ENCODE peak calls at places on chromosome 22, in nine cellular contexts. One of them, this sample, is unnamed.

GRCh38 chr22:41425704-41426365 is 20.8 kb downstream of the TOB2 start:
- DNase-seq in stimulated activated naive CD8-positive, alpha-beta T cell treated with anti-CD3 and anti-CD28 coated beads, Interleukin-15, Interleukin-2, amounts not matched to agents 100 U/mL and 50 U/mL, for 24 hours: peak; percentile 30
- DNase-seq in HTR-8/SVneo: no peak
- DNase-seq in amniotic epithelial cell: no peak
- DNase-seq in K562: no peak
- DNase-seq in activated naive CD4-positive, alpha-beta T cell: no peak
- DNase-seq in ACHN: no peak
- DNase-seq in pulmonary artery endothelial cell: no peak
- DNase-seq in right lobe of liver: no peak
- DNase-seq in this sample: no peak

GRCh38 chr22:46845281-46846153 is 83.1 kb downstream of the TBC1D22A start:
- DNase-seq in HTR-8/SVneo: no peak
- DNase-seq in stimulated activated naive CD8-positive, alpha-beta T cell treated with anti-CD3 and anti-CD28 coated beads, Interleukin-15, Interleukin-2, amounts not matched to agents 100 U/mL and 50 U/mL, for 24 hours: no peak
- DNase-seq in pulmonary artery endothelial cell: peak; percentile 15
- DNase-seq in ACHN: no peak
- DNase-seq in activated naive CD4-positive, alpha-beta T cell: no peak
- DNase-seq in amniotic epithelial cell: peak; percentile 72
- DNase-seq in K562: no peak
- DNase-seq in right lobe of liver: no peak
- DNase-seq in this sample: no peak

GRCh38 chr22:23119492-23120414 is 22.0 kb downstream of the RSPH14 start:
- DNase-seq in stimulated activated naive CD8-positive, alpha-beta T cell treated with anti-CD3 and anti-CD28 coated beads, Interleukin-15, Interleukin-2, amounts not matched to agents 100 U/mL and 50 U/mL, for 24 hours: peak; percentile 61
- DNase-seq in right lobe of liver: no peak
- DNase-seq in amniotic epithelial cell: no peak
- DNase-seq in pulmonary artery endothelial cell: no peak
- DNase-seq in K562: peak; percentile 66
- DNase-seq in ACHN: no peak
- DNase-seq in HTR-8/SVneo: no peak
- DNase-seq in activated naive CD4-positive, alpha-beta T cell: peak; percentile 16
- DNase-seq in this sample: no peak

GRCh38 chr22:35749808-35750207 is 32.1 kb downstream of the APOL5 start:
- DNase-seq in HTR-8/SVneo: no peak
- DNase-seq in right lobe of liver: no peak
- DNase-seq in stimulated activated naive CD8-positive, alpha-beta T cell treated with anti-CD3 and anti-CD28 coated beads, Interleukin-15, Interleukin-2, amounts not matched to agents 100 U/mL and 50 U/mL, for 24 hours: peak; percentile 10
- DNase-seq in ACHN: peak; percentile 92
- DNase-seq in amniotic epithelial cell: no peak
- DNase-seq in K562: no peak
- DNase-seq in activated naive CD4-positive, alpha-beta T cell: no peak
- DNase-seq in pulmonary artery endothelial cell: no peak
- DNase-seq in this sample: no peak

GRCh38 chr22:22692707-22693530 is 48.5 kb downstream of the GGTLC2 start:
- DNase-seq in right lobe of liver: peak; percentile 76
- DNase-seq in stimulated activated naive CD8-positive, alpha-beta T cell treated with anti-CD3 and anti-CD28 coated beads, Interleukin-15, Interleukin-2, amounts not matched to agents 100 U/mL and 50 U/mL, for 24 hours: peak; percentile 71
- DNase-seq in amniotic epithelial cell: peak; percentile 25
- DNase-seq in ACHN: peak; percentile 88
- DNase-seq in pulmonary artery endothelial cell: peak; percentile 13
- DNase-seq in K562: peak; percentile 100
- DNase-seq in HTR-8/SVneo: no peak
- DNase-seq in activated naive CD4-positive, alpha-beta T cell: peak; percentile 49
- DNase-seq in this sample: no peak

GRCh38 chr22:50044485-50045143 is 13.5 kb downstream of the TTLL8 start:
- DNase-seq in K562: no peak
- DNase-seq in right lobe of liver: no peak
- DNase-seq in activated naive CD4-positive, alpha-beta T cell: no peak
- DNase-seq in HTR-8/SVneo: no peak
- DNase-seq in amniotic epithelial cell: no peak
- DNase-seq in ACHN: no peak
- DNase-seq in stimulated activated naive CD8-positive, alpha-beta T cell treated with anti-CD3 and anti-CD28 coated beads, Interleukin-15, Interleukin-2, amounts not matched to agents 100 U/mL and 50 U/mL, for 24 hours: no peak
- DNase-seq in pulmonary artery endothelial cell: no peak
- DNase-seq in this sample: no peak

GRCh38 chr22:46056169-46057041 is 79.4 kb upstream of the WNT7B start:
- DNase-seq in HTR-8/SVneo: no peak
- DNase-seq in ACHN: no peak
- DNase-seq in pulmonary artery endothelial cell: no peak
- DNase-seq in amniotic epithelial cell: no peak
- DNase-seq in activated naive CD4-positive, alpha-beta T cell: no peak
- DNase-seq in right lobe of liver: peak; percentile 51
- DNase-seq in stimulated activated naive CD8-positive, alpha-beta T cell treated with anti-CD3 and anti-CD28 coated beads, Interleukin-15, Interleukin-2, amounts not matched to agents 100 U/mL and 50 U/mL, for 24 hours: no peak
- DNase-seq in K562: no peak
- DNase-seq in this sample: no peak

GRCh38 chr22:34001701-34002466 is 81.6 kb upstream of the LARGE1 start:
- DNase-seq in right lobe of liver: peak; percentile 65
- DNase-seq in stimulated activated naive CD8-positive, alpha-beta T cell treated with anti-CD3 and anti-CD28 coated beads, Interleukin-15, Interleukin-2, amounts not matched to agents 100 U/mL and 50 U/mL, for 24 hours: no peak
- DNase-seq in activated naive CD4-positive, alpha-beta T cell: no peak
- DNase-seq in amniotic epithelial cell: no peak
- DNase-seq in HTR-8/SVneo: no peak
- DNase-seq in ACHN: no peak
- DNase-seq in pulmonary artery endothelial cell: no peak
- DNase-seq in K562: no peak
- DNase-seq in this sample: peak; percentile 54

GRCh38 chr22:43151251-43152000 is at the start of gene TSPO:
- DNase-seq in ACHN: peak; percentile 48
- DNase-seq in HTR-8/SVneo: peak; percentile 72
- DNase-seq in K562: peak; percentile 84
- DNase-seq in amniotic epithelial cell: no peak
- DNase-seq in stimulated activated naive CD8-positive, alpha-beta T cell treated with anti-CD3 and anti-CD28 coated beads, Interleukin-15, Interleukin-2, amounts not matched to agents 100 U/mL and 50 U/mL, for 24 hours: peak; percentile 75
- DNase-seq in right lobe of liver: peak; percentile 86
- DNase-seq in pulmonary artery endothelial cell: no peak
- DNase-seq in activated naive CD4-positive, alpha-beta T cell: peak; percentile 26
- DNase-seq in this sample: no peak

GRCh38 chr22:17161991-17162390 is 2.9 kb upstream of the HDHD5 start:
- DNase-seq in stimulated activated naive CD8-positive, alpha-beta T cell treated with anti-CD3 and anti-CD28 coated beads, Interleukin-15, Interleukin-2, amounts not matched to agents 100 U/mL and 50 U/mL, for 24 hours: no peak
- DNase-seq in ACHN: no peak
- DNase-seq in HTR-8/SVneo: no peak
- DNase-seq in pulmonary artery endothelial cell: no peak
- DNase-seq in K562: no peak
- DNase-seq in amniotic epithelial cell: no peak
- DNase-seq in activated naive CD4-positive, alpha-beta T cell: no peak
- DNase-seq in right lobe of liver: no peak
- DNase-seq in this sample: no peak

GRCh38 chr22:40276877-40277823 is 69.2 kb upstream of the ADSL start:
- DNase-seq in HTR-8/SVneo: no peak
- DNase-seq in K562: no peak
- DNase-seq in stimulated activated naive CD8-positive, alpha-beta T cell treated with anti-CD3 and anti-CD28 coated beads, Interleukin-15, Interleukin-2, amounts not matched to agents 100 U/mL and 50 U/mL, for 24 hours: no peak
- DNase-seq in activated naive CD4-positive, alpha-beta T cell: no peak
- DNase-seq in pulmonary artery endothelial cell: peak; percentile 15
- DNase-seq in amniotic epithelial cell: peak; percentile 53
- DNase-seq in ACHN: no peak
- DNase-seq in right lobe of liver: no peak
- DNase-seq in this sample: no peak

GRCh38 chr22:49298834-49299750 is 528.6 kb downstream of the BRD1 start:
- DNase-seq in ACHN: no peak
- DNase-seq in right lobe of liver: no peak
- DNase-seq in stimulated activated naive CD8-positive, alpha-beta T cell treated with anti-CD3 and anti-CD28 coated beads, Interleukin-15, Interleukin-2, amounts not matched to agents 100 U/mL and 50 U/mL, for 24 hours: no peak
- DNase-seq in K562: no peak
- DNase-seq in HTR-8/SVneo: no peak
- DNase-seq in pulmonary artery endothelial cell: no peak
- DNase-seq in activated naive CD4-positive, alpha-beta T cell: no peak
- DNase-seq in amniotic epithelial cell: no peak
- DNase-seq in this sample: no peak

GRCh38 chr22:46653596-46653995 is 33.4 kb downstream of the GRAMD4 start:
- DNase-seq in pulmonary artery endothelial cell: no peak
- DNase-seq in activated naive CD4-positive, alpha-beta T cell: no peak
- DNase-seq in stimulated activated naive CD8-positive, alpha-beta T cell treated with anti-CD3 and anti-CD28 coated beads, Interleukin-15, Interleukin-2, amounts not matched to agents 100 U/mL and 50 U/mL, for 24 hours: peak; percentile 78
- DNase-seq in HTR-8/SVneo: no peak
- DNase-seq in ACHN: no peak
- DNase-seq in K562: no peak
- DNase-seq in right lobe of liver: no peak
- DNase-seq in amniotic epithelial cell: no peak
- DNase-seq in this sample: no peak

GRCh38 chr22:39856588-39856987 is 37.0 kb downstream of the ENTHD1 start:
- DNase-seq in K562: no peak
- DNase-seq in pulmonary artery endothelial cell: no peak
- DNase-seq in ACHN: no peak
- DNase-seq in HTR-8/SVneo: no peak
- DNase-seq in amniotic epithelial cell: no peak
- DNase-seq in activated naive CD4-positive, alpha-beta T cell: no peak
- DNase-seq in stimulated activated naive CD8-positive, alpha-beta T cell treated with anti-CD3 and anti-CD28 coated beads, Interleukin-15, Interleukin-2, amounts not matched to agents 100 U/mL and 50 U/mL, for 24 hours: no peak
- DNase-seq in right lobe of liver: no peak
- DNase-seq in this sample: no peak

GRCh38 chr22:17098379-17098819 is 13.6 kb downstream of the IL17RA start:
- DNase-seq in HTR-8/SVneo: no peak
- DNase-seq in right lobe of liver: no peak
- DNase-seq in stimulated activated naive CD8-positive, alpha-beta T cell treated with anti-CD3 and anti-CD28 coated beads, Interleukin-15, Interleukin-2, amounts not matched to agents 100 U/mL and 50 U/mL, for 24 hours: peak; percentile 29
- DNase-seq in amniotic epithelial cell: peak; percentile 48
- DNase-seq in ACHN: no peak
- DNase-seq in activated naive CD4-positive, alpha-beta T cell: no peak
- DNase-seq in pulmonary artery endothelial cell: no peak
- DNase-seq in K562: no peak
- DNase-seq in this sample: no peak

GRCh38 chr22:38213319-38214247 is 11.8 kb downstream of the MAFF start:
- DNase-seq in stimulated activated naive CD8-positive, alpha-beta T cell treated with anti-CD3 and anti-CD28 coated beads, Interleukin-15, Interleukin-2, amounts not matched to agents 100 U/mL and 50 U/mL, for 24 hours: no peak
- DNase-seq in HTR-8/SVneo: no peak
- DNase-seq in pulmonary artery endothelial cell: no peak
- DNase-seq in K562: no peak
- DNase-seq in right lobe of liver: peak; percentile 88
- DNase-seq in amniotic epithelial cell: no peak
- DNase-seq in activated naive CD4-positive, alpha-beta T cell: no peak
- DNase-seq in ACHN: no peak
- DNase-seq in this sample: no peak

GRCh38 chr22:40238425-40239344 is 61.0 kb downstream of the TNRC6B start:
- DNase-seq in activated naive CD4-positive, alpha-beta T cell: no peak
- DNase-seq in right lobe of liver: no peak
- DNase-seq in amniotic epithelial cell: peak; percentile 85
- DNase-seq in ACHN: peak; percentile 49
- DNase-seq in stimulated activated naive CD8-positive, alpha-beta T cell treated with anti-CD3 and anti-CD28 coated beads, Interleukin-15, Interleukin-2, amounts not matched to agents 100 U/mL and 50 U/mL, for 24 hours: no peak
- DNase-seq in pulmonary artery endothelial cell: peak; percentile 51
- DNase-seq in K562: no peak
- DNase-seq in HTR-8/SVneo: peak; percentile 65
- DNase-seq in this sample: peak; percentile 50

GRCh38 chr22:37599161-37599560 is 9.5 kb upstream of the GGA1 start:
- DNase-seq in HTR-8/SVneo: no peak
- DNase-seq in ACHN: no peak
- DNase-seq in stimulated activated naive CD8-positive, alpha-beta T cell treated with anti-CD3 and anti-CD28 coated beads, Interleukin-15, Interleukin-2, amounts not matched to agents 100 U/mL and 50 U/mL, for 24 hours: no peak
- DNase-seq in amniotic epithelial cell: no peak
- DNase-seq in K562: no peak
- DNase-seq in right lobe of liver: no peak
- DNase-seq in activated naive CD4-positive, alpha-beta T cell: no peak
- DNase-seq in pulmonary artery endothelial cell: no peak
- DNase-seq in this sample: no peak

GRCh38 chr22:48824673-48825651 is 1002.7 kb downstream of the BRD1 start:
- DNase-seq in K562: no peak
- DNase-seq in activated naive CD4-positive, alpha-beta T cell: no peak
- DNase-seq in ACHN: no peak
- DNase-seq in stimulated activated naive CD8-positive, alpha-beta T cell treated with anti-CD3 and anti-CD28 coated beads, Interleukin-15, Interleukin-2, amounts not matched to agents 100 U/mL and 50 U/mL, for 24 hours: no peak
- DNase-seq in amniotic epithelial cell: no peak
- DNase-seq in right lobe of liver: peak; percentile 43
- DNase-seq in pulmonary artery endothelial cell: no peak
- DNase-seq in HTR-8/SVneo: no peak
- DNase-seq in this sample: no peak

GRCh38 chr22:38699784-38700183 is 959 bp downstream of the JOSD1 start:
- DNase-seq in pulmonary artery endothelial cell: no peak
- DNase-seq in activated naive CD4-positive, alpha-beta T cell: no peak
- DNase-seq in K562: no peak
- DNase-seq in HTR-8/SVneo: no peak
- DNase-seq in ACHN: peak; percentile 61
- DNase-seq in right lobe of liver: no peak
- DNase-seq in amniotic epithelial cell: peak; percentile 53
- DNase-seq in stimulated activated naive CD8-positive, alpha-beta T cell treated with anti-CD3 and anti-CD28 coated beads, Interleukin-15, Interleukin-2, amounts not matched to agents 100 U/mL and 50 U/mL, for 24 hours: no peak
- DNase-seq in this sample: no peak

GRCh38 chr22:46758867-46759290 is 3.6 kb upstream of the TBC1D22A start:
- DNase-seq in right lobe of liver: peak; percentile 57
- DNase-seq in activated naive CD4-positive, alpha-beta T cell: no peak
- DNase-seq in pulmonary artery endothelial cell: peak; percentile 66
- DNase-seq in K562: peak; percentile 20
- DNase-seq in ACHN: peak; percentile 61
- DNase-seq in stimulated activated naive CD8-positive, alpha-beta T cell treated with anti-CD3 and anti-CD28 coated beads, Interleukin-15, Interleukin-2, amounts not matched to agents 100 U/mL and 50 U/mL, for 24 hours: peak; percentile 62
- DNase-seq in HTR-8/SVneo: peak; percentile 29
- DNase-seq in amniotic epithelial cell: peak; percentile 77
- DNase-seq in this sample: no peak

GRCh38 chr22:25081409-25081824 is 118.2 kb upstream of the CRYBB3 start:
- DNase-seq in HTR-8/SVneo: peak; percentile 13
- DNase-seq in K562: peak; percentile 45
- DNase-seq in amniotic epithelial cell: peak; percentile 28
- DNase-seq in pulmonary artery endothelial cell: no peak
- DNase-seq in ACHN: peak; percentile 28
- DNase-seq in activated naive CD4-positive, alpha-beta T cell: no peak
- DNase-seq in right lobe of liver: no peak
- DNase-seq in stimulated activated naive CD8-positive, alpha-beta T cell treated with anti-CD3 and anti-CD28 coated beads, Interleukin-15, Interleukin-2, amounts not matched to agents 100 U/mL and 50 U/mL, for 24 hours: peak; percentile 63
- DNase-seq in this sample: no peak

GRCh38 chr22:36811094-36811797 is 5.6 kb downstream of the PVALB start:
- DNase-seq in activated naive CD4-positive, alpha-beta T cell: no peak
- DNase-seq in ACHN: no peak
- DNase-seq in HTR-8/SVneo: no peak
- DNase-seq in K562: no peak
- DNase-seq in amniotic epithelial cell: no peak
- DNase-seq in pulmonary artery endothelial cell: no peak
- DNase-seq in right lobe of liver: no peak
- DNase-seq in stimulated activated naive CD8-positive, alpha-beta T cell treated with anti-CD3 and anti-CD28 coated beads, Interleukin-15, Interleukin-2, amounts not matched to agents 100 U/mL and 50 U/mL, for 24 hours: no peak
- DNase-seq in this sample: no peak

GRCh38 chr22:32333769-32334639 is 23.7 kb upstream of the RFPL3 start:
- DNase-seq in activated naive CD4-positive, alpha-beta T cell: no peak
- DNase-seq in K562: no peak
- DNase-seq in right lobe of liver: no peak
- DNase-seq in pulmonary artery endothelial cell: no peak
- DNase-seq in ACHN: no peak
- DNase-seq in HTR-8/SVneo: no peak
- DNase-seq in stimulated activated naive CD8-positive, alpha-beta T cell treated with anti-CD3 and anti-CD28 coated beads, Interleukin-15, Interleukin-2, amounts not matched to agents 100 U/mL and 50 U/mL, for 24 hours: no peak
- DNase-seq in amniotic epithelial cell: no peak
- DNase-seq in this sample: no peak

GRCh38 chr22:37462983-37463382 is 23.2 kb downstream of the MFNG start:
- DNase-seq in amniotic epithelial cell: peak; percentile 44
- DNase-seq in stimulated activated naive CD8-positive, alpha-beta T cell treated with anti-CD3 and anti-CD28 coated beads, Interleukin-15, Interleukin-2, amounts not matched to agents 100 U/mL and 50 U/mL, for 24 hours: no peak
- DNase-seq in pulmonary artery endothelial cell: no peak
- DNase-seq in activated naive CD4-positive, alpha-beta T cell: no peak
- DNase-seq in HTR-8/SVneo: no peak
- DNase-seq in K562: peak; percentile 36
- DNase-seq in right lobe of liver: no peak
- DNase-seq in ACHN: peak; percentile 46
- DNase-seq in this sample: no peak

GRCh38 chr22:23431337-23432072 is 148.6 kb downstream of the IGLL1 start:
- DNase-seq in HTR-8/SVneo: no peak
- DNase-seq in ACHN: no peak
- DNase-seq in right lobe of liver: no peak
- DNase-seq in K562: peak; percentile 40
- DNase-seq in activated naive CD4-positive, alpha-beta T cell: no peak
- DNase-seq in stimulated activated naive CD8-positive, alpha-beta T cell treated with anti-CD3 and anti-CD28 coated beads, Interleukin-15, Interleukin-2, amounts not matched to agents 100 U/mL and 50 U/mL, for 24 hours: no peak
- DNase-seq in amniotic epithelial cell: peak; percentile 60
- DNase-seq in pulmonary artery endothelial cell: no peak
- DNase-seq in this sample: no peak

GRCh38 chr22:26168199-26168915 is 905 bp upstream of the SEZ6L start:
- DNase-seq in right lobe of liver: no peak
- DNase-seq in stimulated activated naive CD8-positive, alpha-beta T cell treated with anti-CD3 and anti-CD28 coated beads, Interleukin-15, Interleukin-2, amounts not matched to agents 100 U/mL and 50 U/mL, for 24 hours: no peak
- DNase-seq in pulmonary artery endothelial cell: no peak
- DNase-seq in activated naive CD4-positive, alpha-beta T cell: no peak
- DNase-seq in amniotic epithelial cell: no peak
- DNase-seq in HTR-8/SVneo: no peak
- DNase-seq in K562: no peak
- DNase-seq in ACHN: no peak
- DNase-seq in this sample: no peak

GRCh38 chr22:23178512-23179254 is 1.6 kb upstream of the BCR start:
- DNase-seq in stimulated activated naive CD8-positive, alpha-beta T cell treated with anti-CD3 and anti-CD28 coated beads, Interleukin-15, Interleukin-2, amounts not matched to agents 100 U/mL and 50 U/mL, for 24 hours: peak; percentile 77
- DNase-seq in right lobe of liver: peak; percentile 75
- DNase-seq in activated naive CD4-positive, alpha-beta T cell: peak; percentile 38
- DNase-seq in HTR-8/SVneo: peak; percentile 59
- DNase-seq in K562: peak; percentile 100
- DNase-seq in pulmonary artery endothelial cell: no peak
- DNase-seq in ACHN: peak; percentile 54
- DNase-seq in amniotic epithelial cell: peak; percentile 34
- DNase-seq in this sample: no peak

GRCh38 chr22:17281026-17281809 is 62.0 kb upstream of the ADA2 start:
- DNase-seq in stimulated activated naive CD8-positive, alpha-beta T cell treated with anti-CD3 and anti-CD28 coated beads, Interleukin-15, Interleukin-2, amounts not matched to agents 100 U/mL and 50 U/mL, for 24 hours: no peak
- DNase-seq in activated naive CD4-positive, alpha-beta T cell: no peak
- DNase-seq in right lobe of liver: peak; percentile 21
- DNase-seq in amniotic epithelial cell: no peak
- DNase-seq in K562: no peak
- DNase-seq in HTR-8/SVneo: no peak
- DNase-seq in pulmonary artery endothelial cell: no peak
- DNase-seq in ACHN: no peak
- DNase-seq in this sample: no peak

GRCh38 chr22:40585205-40585778 is 51.2 kb downstream of the MRTFA start:
- DNase-seq in stimulated activated naive CD8-positive, alpha-beta T cell treated with anti-CD3 and anti-CD28 coated beads, Interleukin-15, Interleukin-2, amounts not matched to agents 100 U/mL and 50 U/mL, for 24 hours: no peak
- DNase-seq in right lobe of liver: no peak
- DNase-seq in activated naive CD4-positive, alpha-beta T cell: no peak
- DNase-seq in HTR-8/SVneo: no peak
- DNase-seq in ACHN: no peak
- DNase-seq in K562: no peak
- DNase-seq in amniotic epithelial cell: no peak
- DNase-seq in pulmonary artery endothelial cell: no peak
- DNase-seq in this sample: no peak

GRCh38 chr22:28442951-28443876 is 236.4 kb downstream of the TTC28 start:
- DNase-seq in stimulated activated naive CD8-positive, alpha-beta T cell treated with anti-CD3 and anti-CD28 coated beads, Interleukin-15, Interleukin-2, amounts not matched to agents 100 U/mL and 50 U/mL, for 24 hours: peak; percentile 12
- DNase-seq in amniotic epithelial cell: peak; percentile 79
- DNase-seq in right lobe of liver: peak; percentile 76
- DNase-seq in ACHN: peak; percentile 62
- DNase-seq in K562: peak; percentile 5
- DNase-seq in pulmonary artery endothelial cell: peak; percentile 44
- DNase-seq in HTR-8/SVneo: peak; percentile 46
- DNase-seq in activated naive CD4-positive, alpha-beta T cell: no peak
- DNase-seq in this sample: no peak